ENCODE peak calls at places on chromosomes 1 and 21, in eight cellular contexts. I is CD8-positive, alpha-beta T cell; N is fibroblast of pulmonary artery; R is fibroblast of mammary gland; Q is left ventricle myocardium inferior; H is omental fat pad; U is endothelial cell; L is HFF-Myc. Z is an unnamed sample.

GRCh38 chr21:28714795-28715464 is 277.7 kb downstream of the LTN1 start:
- DNase-seq in I (no peak), N (peak; percentile 42), R (peak; percentile 83), Q (no peak), H (no peak), U (no peak), L (peak; percentile 32), Z (no peak)

GRCh38 chr1:218930879-218931278 is 242.8 kb upstream of the LYPLAL1 start:
- DNase-seq in I (no peak), N (peak; percentile 99), R (peak; percentile 96), Q (no peak), H (no peak), U (peak; percentile 29), L (peak; percentile 86), Z (no peak)

GRCh38 chr1:207047529-207047928 is 3.5 kb downstream of the YOD1 start:
- DNase-seq in I (no peak), N (no peak), R (no peak), Q (no peak), H (no peak), U (no peak), L (no peak), Z (no peak)

GRCh38 chr1:31815752-31816484 is at the start of gene SPOCD1:
- DNase-seq in I (peak; percentile 79), N (peak; percentile 78), R (peak; percentile 84), Q (peak; percentile 67), H (peak; percentile 48), U (peak; percentile 84), L (peak; percentile 66), Z (peak; percentile 88)

GRCh38 chr21:26756491-26757159 is 88.6 kb downstream of the ADAMTS1 start:
- DNase-seq in I (no peak), N (peak; percentile 8), R (peak; percentile 40), Q (no peak), H (no peak), U (no peak), L (no peak), Z (no peak)

GRCh38 chr1:31201871-31202270 is 37.8 kb downstream of the NKAIN1 start:
- DNase-seq in I (no peak), N (no peak), R (no peak), Q (no peak), H (no peak), U (no peak), L (no peak), Z (peak; percentile 89)

GRCh38 chr1:197773856-197774255 is 1.4 kb downstream of the DENND1B start:
- DNase-seq in I (no peak), N (no peak), R (no peak), Q (no peak), H (no peak), U (no peak), L (no peak), Z (no peak)

GRCh38 chr21:42097860-42098259 is 26.7 kb downstream of the UMODL1 start:
- DNase-seq in I (no peak), N (peak; percentile 95), R (peak; percentile 98), Q (no peak), H (no peak), U (peak; percentile 25), L (peak; percentile 86), Z (no peak)

GRCh38 chr1:31977361-31978131 is 36.1 kb upstream of the KHDRBS1 start:
- DNase-seq in I (no peak), N (peak; percentile 69), R (peak; percentile 92), Q (no peak), H (no peak), U (peak; percentile 46), L (peak; percentile 31), Z (peak; percentile 60)

GRCh38 chr1:15328245-15328784 is 81.3 kb downstream of the FHAD1 start:
- DNase-seq in I (no peak), N (no peak), R (no peak), Q (no peak), H (no peak), U (no peak), L (no peak), Z (no peak)

GRCh38 chr1:8727809-8728213 is 89.6 kb downstream of the RERE start:
- DNase-seq in I (no peak), N (no peak), R (peak; percentile 33), Q (peak; percentile 44), H (no peak), U (no peak), L (no peak), Z (peak; percentile 65)

GRCh38 chr1:92482665-92483441 is 3.9 kb downstream of the GFI1 start:
- DNase-seq in I (peak; percentile 39), N (no peak), R (no peak), Q (no peak), H (no peak), U (peak; percentile 38), L (no peak), Z (peak; percentile 42)

GRCh38 chr1:46187106-46187869 is 10.9 kb downstream of the POMGNT1 start:
- DNase-seq in I (no peak), N (no peak), R (no peak), Q (no peak), H (no peak), U (no peak), L (no peak), Z (no peak)

GRCh38 chr1:229098903-229099578 is 171.9 kb upstream of the RAB4A start:
- DNase-seq in I (no peak), N (no peak), R (no peak), Q (no peak), H (no peak), U (no peak), L (no peak), Z (no peak)

GRCh38 chr1:245016700-245017099 is 138.1 kb upstream of the KIF26B start:
- DNase-seq in I (no peak), N (no peak), R (no peak), Q (no peak), H (no peak), U (no peak), L (no peak), Z (no peak)

GRCh38 chr1:5514519-5515183 is 477.6 kb downstream of the NPHP4 start:
- DNase-seq in I (peak; percentile 75), N (peak; percentile 26), R (peak; percentile 23), Q (peak; percentile 65), H (peak; percentile 56), U (peak; percentile 84), L (no peak), Z (peak; percentile 81)

GRCh38 chr1:71093938-71094337 is 13.1 kb upstream of the ZRANB2 start:
- DNase-seq in I (no peak), N (peak; percentile 63), R (peak; percentile 50), Q (no peak), H (no peak), U (no peak), L (no peak), Z (no peak)

DNA sequence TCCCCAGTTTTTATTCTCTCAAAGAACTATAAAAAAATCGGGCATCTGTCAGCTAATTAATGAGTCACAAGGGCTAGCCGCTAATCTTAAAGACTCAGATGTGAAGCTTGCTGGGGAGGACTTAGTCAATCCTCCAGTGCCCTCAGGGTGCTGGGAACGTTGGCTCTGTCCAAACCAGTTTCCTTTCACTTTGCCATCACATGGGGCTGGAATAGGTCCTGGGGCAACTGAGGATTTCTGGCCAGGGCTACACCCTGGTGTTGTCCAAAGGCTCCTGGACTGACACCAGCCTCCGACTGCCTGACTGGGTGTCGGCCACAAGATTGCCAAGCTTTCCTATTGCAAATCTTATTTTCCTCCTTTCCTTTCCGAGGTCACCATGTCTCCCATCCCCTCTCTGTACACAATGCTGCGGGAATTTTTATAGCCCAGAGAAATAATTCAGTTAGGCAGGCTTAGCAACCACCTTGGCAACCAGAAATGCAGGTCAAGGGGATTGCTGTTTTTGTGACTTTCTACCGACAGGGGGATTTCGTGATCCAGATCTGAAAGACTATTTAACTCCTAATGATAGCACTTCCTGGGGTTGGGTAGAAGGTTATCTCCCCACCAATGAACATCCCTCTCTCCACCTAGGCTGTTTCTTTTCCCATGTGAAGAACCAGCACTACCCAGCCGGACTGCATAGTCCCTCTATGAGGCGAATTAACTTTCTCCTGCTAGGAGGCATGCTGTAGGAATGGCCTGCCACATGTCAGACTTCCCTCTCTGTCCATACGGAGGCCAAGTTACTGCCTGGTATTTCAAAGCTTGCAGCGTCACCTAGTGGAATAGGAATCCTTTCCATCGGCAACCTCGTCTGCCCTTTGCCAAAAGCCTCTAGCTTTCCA is 29.9 kb upstream of the CTBS start:
- DNase-seq in I (no peak), N (peak; percentile 90), R (peak; percentile 95), Q (peak; percentile 23), H (no peak), U (no peak), L (peak; percentile 85), Z (no peak)
- TF ChIP-seq CTCF in I (no peak), N (peak; percentile 63), R (peak; percentile 70), Q (peak; percentile 67), H (no peak), U (no peak), L (peak; percentile 48), Z (no peak)

GRCh38 chr1:96845464-96845863 is 123.9 kb downstream of the PTBP2 start:
- DNase-seq in I (peak; percentile 11), N (no peak), R (peak; percentile 22), Q (no peak), H (no peak), U (peak; percentile 51), L (no peak), Z (peak; percentile 40)
- TF ChIP-seq CTCF in I (no peak), N (peak; percentile 54), R (peak; percentile 55), Q (peak; percentile 74), H (no peak), U (peak; percentile 55), L (peak; percentile 59), Z (no peak)

GRCh38 chr1:85404393-85404792 is 60.6 kb downstream of the DDAH1 start:
- DNase-seq in I (no peak), N (no peak), R (peak; percentile 24), Q (no peak), H (no peak), U (no peak), L (no peak), Z (no peak)
- TF ChIP-seq CTCF in I (no peak), N (no peak), R (no peak), Q (no peak), H (no peak), U (no peak), L (no peak), Z (no peak)

GRCh38 chr1:235423214-235423652 is 56.0 kb downstream of the TBCE start:
- DNase-seq in I (peak; percentile 35), N (no peak), R (no peak), Q (no peak), H (no peak), U (no peak), L (no peak), Z (no peak)

GRCh38 chr1:235426680-235427079 is 59.5 kb downstream of the TBCE start:
- DNase-seq in I (no peak), N (no peak), R (no peak), Q (no peak), H (no peak), U (no peak), L (no peak), Z (no peak)

GRCh38 chr1:235426143-235426542 is 58.9 kb downstream of the TBCE start:
- DNase-seq in I (no peak), N (no peak), R (no peak), Q (no peak), H (no peak), U (no peak), L (no peak), Z (no peak)

GRCh38 chr1:235424092-235424491 is 56.9 kb downstream of the TBCE start:
- DNase-seq in I (no peak), N (no peak), R (no peak), Q (no peak), H (no peak), U (no peak), L (no peak), Z (no peak)

DNA sequence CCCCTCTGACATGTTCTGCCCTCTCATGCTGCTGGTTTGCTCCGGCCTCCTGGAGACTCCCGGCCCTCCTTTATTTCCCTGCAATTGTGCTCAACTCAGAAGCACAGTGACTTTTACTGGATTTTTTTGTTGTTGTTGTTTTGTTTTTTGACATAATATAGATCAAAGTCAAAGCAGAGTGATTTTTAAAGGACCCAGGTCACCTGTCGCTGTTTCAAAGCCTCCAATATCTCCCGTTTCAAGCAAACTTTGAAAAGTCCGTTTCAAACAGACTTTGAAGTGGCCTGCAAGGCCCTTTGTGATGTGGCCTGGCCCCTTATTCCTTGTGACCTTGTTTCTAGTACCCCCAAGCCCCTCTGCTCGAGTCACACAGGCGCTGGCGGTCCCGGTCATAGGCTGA is 58.1 kb downstream of the TBCE start:
- DNase-seq in I (no peak), N (no peak), R (no peak), Q (no peak), H (no peak), U (no peak), L (no peak), Z (no peak)
- TF ChIP-seq CTCF in I (no peak), N (no peak), R (no peak), Q (no peak), H (no peak), U (no peak), L (no peak), Z (no peak)